ENCODE peak calls at places on chromosomes 1 and 21, in six cellular contexts. S is fibroblast of villous mesenchyme, L is IMR-90, P is A549, Q is left ventricle myocardium inferior, X is AG10803. H is an unnamed sample.

GRCh38 chr1:94572780-94573179 is 31.2 kb upstream of the F3 start:
- DNase-seq in S (no peak), L (no peak), P (no peak), Q (no peak), X (no peak), H (no peak)

GRCh38 chr1:43066578-43066977 is 105.5 kb downstream of the EBNA1BP2 start:
- DNase-seq in S (no peak), L (no peak), P (no peak), Q (no peak), X (no peak), H (no peak)

GRCh38 chr21:42063578-42064521 is 7.3 kb upstream of the UMODL1 start:
- DNase-seq in S (no peak), L (no peak), P (no peak), Q (no peak), X (no peak), H (peak; percentile 69)

GRCh38 chr1:50358962-50359361 is 64.3 kb downstream of the DMRTA2 start:
- DNase-seq in S (no peak), L (no peak), P (no peak), Q (no peak), X (no peak), H (no peak)

GRCh38 chr1:180083164-180083563 is 71.5 kb upstream of the QSOX1 start:
- DNase-seq in S (no peak), L (peak; percentile 43), P (no peak), Q (no peak), X (no peak), H (no peak)

GRCh38 chr21:38957575-38958340 is 152.0 kb downstream of the ETS2 start:
- DNase-seq in S (no peak), L (no peak), P (no peak), Q (no peak), X (no peak), H (no peak)

GRCh38 chr1:39105841-39106765 is 80.0 kb downstream of the NDUFS5 start:
- DNase-seq in S (peak; percentile 72), L (no peak), P (peak; percentile 46), Q (peak; percentile 48), X (peak; percentile 38), H (peak; percentile 65)

GRCh38 chr1:85308837-85309350 is 32.5 kb upstream of the BCL10 start:
- DNase-seq in S (no peak), L (no peak), P (no peak), Q (no peak), X (no peak), H (no peak)

GRCh38 chr21:41751621-41752020 is 15.2 kb downstream of the RIPK4 start:
- DNase-seq in S (no peak), L (no peak), P (no peak), Q (peak; percentile 4), X (no peak), H (peak; percentile 81)

GRCh38 chr1:168618351-168618750 is 41.9 kb downstream of the XCL1 start:
- DNase-seq in S (no peak), L (no peak), P (no peak), Q (no peak), X (no peak), H (no peak)

GRCh38 chr1:19735419-19736127 is 64.1 kb downstream of the TMCO4 start:
- DNase-seq in S (peak; percentile 77), L (peak; percentile 98), P (peak; percentile 10), Q (peak; percentile 66), X (peak; percentile 98), H (no peak)

GRCh38 chr21:17146426-17146825 is 366.4 kb upstream of the CXADR start:
- DNase-seq in S (no peak), L (no peak), P (no peak), Q (no peak), X (no peak), H (no peak)
- TF ChIP-seq CTCF in S (no peak), L (no peak), P (peak; percentile 6), Q (no peak), X (no peak), H (no peak)

GRCh38 chr1:202134645-202135172 is 9.8 kb downstream of the ARL8A start:
- DNase-seq in S (no peak), L (no peak), P (no peak), Q (no peak), X (no peak), H (no peak)

GRCh38 chr1:202133016-202133415 is 10.3 kb downstream of the GPR37L1 start:
- DNase-seq in S (no peak), L (no peak), P (no peak), Q (no peak), X (no peak), H (no peak)

GRCh38 chr1:202133989-202134388 is 10.5 kb downstream of the ARL8A start:
- DNase-seq in S (no peak), L (no peak), P (no peak), Q (no peak), X (no peak), H (no peak)

GRCh38 chr1:202133521-202133920 is 10.8 kb downstream of the GPR37L1 start:
- DNase-seq in S (no peak), L (no peak), P (no peak), Q (no peak), X (no peak), H (no peak)

DNA sequence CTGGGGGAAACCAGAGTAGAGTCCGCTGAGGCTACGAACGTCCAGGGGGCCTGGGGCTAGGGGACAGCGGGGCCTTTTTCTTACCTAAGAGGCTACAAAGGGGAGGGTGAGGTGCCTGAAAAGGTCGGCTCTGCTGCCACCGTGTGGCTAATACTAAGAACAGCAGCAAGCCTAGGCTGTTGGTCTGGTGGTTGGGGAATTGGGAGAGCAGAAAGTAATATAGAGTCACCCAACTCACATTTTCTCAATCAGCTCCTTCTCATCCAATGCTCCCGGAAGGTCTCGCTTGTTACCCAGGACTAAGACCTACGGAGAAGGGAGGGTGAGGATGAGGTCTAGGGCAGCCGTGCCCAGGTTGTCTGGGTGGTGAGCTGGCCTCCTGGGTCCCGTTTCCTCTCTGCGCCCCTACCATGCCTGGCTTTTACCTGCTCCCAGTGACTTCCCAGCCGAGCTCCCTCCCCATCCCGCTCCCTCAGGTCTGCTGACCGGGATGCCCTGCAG is 9.3 kb downstream of the ARL8A start:
- DNase-seq in S (peak; percentile 62), L (peak; percentile 54), P (peak; percentile 73), Q (peak; percentile 38), X (peak; percentile 55), H (peak; percentile 60)
- TF ChIP-seq CTCF in S (peak; percentile 77), L (peak; percentile 78), P (peak; percentile 75), Q (peak; percentile 93), X (peak; percentile 86), H (peak; percentile 87)

DNA sequence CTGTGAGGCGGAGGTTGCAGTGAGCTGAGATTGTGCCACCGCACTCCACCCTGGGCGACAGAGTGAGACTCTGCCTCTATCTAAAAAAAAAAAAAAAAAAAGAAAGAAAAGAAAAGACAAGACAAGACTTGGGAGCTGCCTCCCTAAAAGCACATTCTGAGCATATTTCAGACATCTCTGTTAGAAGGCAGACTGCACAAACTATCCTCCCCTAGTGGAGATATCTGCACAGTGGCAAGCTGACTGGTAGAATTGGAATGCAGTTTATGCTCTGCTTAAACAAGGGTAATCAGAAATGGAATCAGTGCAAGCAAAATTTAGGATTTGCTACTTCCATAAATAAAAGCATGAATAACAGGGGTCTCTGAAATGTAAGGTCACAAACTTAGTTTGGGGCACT is 31.8 kb downstream of the GNG4 start:
- DNase-seq in S (peak; percentile 49), L (peak; percentile 77), P (no peak), Q (no peak), X (peak; percentile 84), H (no peak)
- TF ChIP-seq CTCF in S (peak; percentile 67), L (peak; percentile 56), P (no peak), Q (no peak), X (peak; percentile 84), H (no peak)

DNA sequence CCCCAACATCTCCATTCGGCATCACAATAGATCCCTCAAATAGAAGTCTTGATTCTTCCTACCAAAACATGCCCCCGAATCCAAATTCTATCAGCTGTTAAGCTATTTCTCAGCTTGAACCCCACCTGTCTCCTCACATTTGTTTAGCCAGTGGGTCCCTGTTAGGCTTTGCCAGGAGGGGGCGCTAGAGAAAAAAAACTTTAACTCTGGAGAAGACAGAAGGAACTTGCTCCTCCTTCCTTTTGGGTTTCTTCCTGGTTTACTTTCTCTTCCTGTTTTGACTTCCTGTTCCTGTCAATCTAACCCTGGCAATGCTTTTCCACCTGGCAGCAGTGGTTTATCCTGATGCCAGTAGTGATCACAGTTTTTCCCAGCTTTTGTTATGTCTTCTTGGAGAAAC is 95.6 kb upstream of the KCNK1 start:
- DNase-seq in S (peak; percentile 25), L (no peak), P (peak; percentile 63), Q (no peak), X (peak; percentile 1), H (no peak)
- TF ChIP-seq CTCF in S (peak; percentile 54), L (no peak), P (peak; percentile 46), Q (peak; percentile 65), X (peak; percentile 44), H (peak; percentile 44)

GRCh38 chr1:155253208-155253607 is 2.1 kb downstream of the ENTREP3 start:
- DNase-seq in S (no peak), L (no peak), P (no peak), Q (no peak), X (no peak), H (no peak)
- TF ChIP-seq CTCF in S (peak; percentile 17), L (no peak), P (no peak), Q (no peak), X (no peak), H (no peak)

DNA sequence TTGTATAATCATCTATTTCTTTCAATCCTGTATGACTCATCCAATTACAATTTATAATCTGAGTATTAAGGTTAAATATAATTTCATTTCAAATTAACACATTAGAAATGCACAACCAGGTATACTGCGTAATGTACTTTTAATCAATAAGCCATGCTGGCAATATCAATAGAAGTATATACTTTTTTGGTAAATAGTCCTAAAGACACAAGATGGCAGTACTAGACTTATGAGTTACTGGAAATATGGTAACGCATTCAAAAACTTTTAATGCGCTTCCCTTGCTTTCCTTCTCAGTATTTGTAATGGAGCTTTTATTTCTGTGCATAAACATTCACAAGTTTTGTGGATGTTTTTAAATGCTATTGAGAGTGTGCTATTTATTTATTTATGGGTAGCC is 1162.0 kb upstream of the TMPRSS15 start:
- DNase-seq in S (no peak), L (no peak), P (no peak), Q (no peak), X (no peak), H (no peak)
- TF ChIP-seq CTCF in S (no peak), L (no peak), P (no peak), Q (no peak), X (no peak), H (no peak)

GRCh38 chr1:66357478-66358197 is 176.3 kb upstream of the SGIP1 start:
- DNase-seq in S (peak; percentile 53), L (no peak), P (no peak), Q (no peak), X (no peak), H (no peak)

GRCh38 chr1:66356605-66357004 is 177.3 kb upstream of the SGIP1 start:
- DNase-seq in S (no peak), L (no peak), P (no peak), Q (no peak), X (no peak), H (no peak)

GRCh38 chr1:66359815-66360214 is 174.1 kb upstream of the SGIP1 start:
- DNase-seq in S (no peak), L (no peak), P (no peak), Q (no peak), X (peak; percentile 56), H (no peak)

GRCh38 chr1:66364578-66365391 is 169.2 kb upstream of the SGIP1 start:
- DNase-seq in S (no peak), L (peak; percentile 75), P (no peak), Q (no peak), X (peak; percentile 57), H (no peak)

GRCh38 chr1:66360285-66360724 is 173.6 kb upstream of the SGIP1 start:
- DNase-seq in S (no peak), L (no peak), P (no peak), Q (no peak), X (no peak), H (no peak)
- TF ChIP-seq CTCF in S (peak; percentile 7), L (no peak), P (peak; percentile 6), Q (peak; percentile 24), X (peak; percentile 7), H (no peak)